ENCODE peak calls at places on chromosomes 7 and 10, in four cellular contexts. B is HepG2, E is A549, T is HL-60. S is an unnamed sample.

GRCh38 chr10:1120761-1121160 is 64.6 kb downstream of the WDR37 start:
- DNase-seq in B (no peak), E (no peak), T (no peak), S (no peak)

GRCh38 chr7:25722856-25723255 is 429.1 kb upstream of the NFE2L3 start:
- DNase-seq in B (no peak), E (no peak), T (no peak), S (no peak)

GRCh38 chr10:18658301-18658991 is 785 bp upstream of the ARL5B start:
- DNase-seq in B (peak; percentile 57), E (no peak), T (no peak), S (no peak)

GRCh38 chr7:157440346-157441022 is 103.7 kb downstream of the DNAJB6 start:
- DNase-seq in B (no peak), E (no peak), T (no peak), S (no peak)

GRCh38 chr7:133489906-133490305 is 237.0 kb downstream of the EXOC4 start:
- DNase-seq in B (no peak), E (no peak), T (no peak), S (peak; percentile 24)

GRCh38 chr7:136878878-136879277 is 10.4 kb downstream of the CHRM2 start:
- DNase-seq in B (no peak), E (no peak), T (no peak), S (peak; percentile 51)

GRCh38 chr7:79272066-79272669 is 181.3 kb downstream of the MAGI2 start:
- DNase-seq in B (peak; percentile 30), E (peak; percentile 18), T (no peak), S (peak; percentile 62)

GRCh38 chr10:119320981-119321380 is 113.6 kb downstream of the GRK5 start:
- DNase-seq in B (no peak), E (no peak), T (no peak), S (no peak)

GRCh38 chr7:27793780-27794179 is 53.8 kb downstream of the TAX1BP1 start:
- DNase-seq in B (no peak), E (no peak), T (no peak), S (no peak)

GRCh38 chr7:70241776-70242175 is 643.5 kb downstream of the AUTS2 start:
- DNase-seq in B (no peak), E (no peak), T (no peak), S (peak; percentile 8)

GRCh38 chr10:104441601-104442000 is 88.0 kb downstream of the CFAP58 start:
- DNase-seq in B (no peak), E (no peak), T (no peak), S (no peak)

GRCh38 chr10:17512341-17513001 is 58.1 kb upstream of the ST8SIA6 start:
- DNase-seq in B (no peak), E (peak; percentile 25), T (no peak), S (no peak)

DNA sequence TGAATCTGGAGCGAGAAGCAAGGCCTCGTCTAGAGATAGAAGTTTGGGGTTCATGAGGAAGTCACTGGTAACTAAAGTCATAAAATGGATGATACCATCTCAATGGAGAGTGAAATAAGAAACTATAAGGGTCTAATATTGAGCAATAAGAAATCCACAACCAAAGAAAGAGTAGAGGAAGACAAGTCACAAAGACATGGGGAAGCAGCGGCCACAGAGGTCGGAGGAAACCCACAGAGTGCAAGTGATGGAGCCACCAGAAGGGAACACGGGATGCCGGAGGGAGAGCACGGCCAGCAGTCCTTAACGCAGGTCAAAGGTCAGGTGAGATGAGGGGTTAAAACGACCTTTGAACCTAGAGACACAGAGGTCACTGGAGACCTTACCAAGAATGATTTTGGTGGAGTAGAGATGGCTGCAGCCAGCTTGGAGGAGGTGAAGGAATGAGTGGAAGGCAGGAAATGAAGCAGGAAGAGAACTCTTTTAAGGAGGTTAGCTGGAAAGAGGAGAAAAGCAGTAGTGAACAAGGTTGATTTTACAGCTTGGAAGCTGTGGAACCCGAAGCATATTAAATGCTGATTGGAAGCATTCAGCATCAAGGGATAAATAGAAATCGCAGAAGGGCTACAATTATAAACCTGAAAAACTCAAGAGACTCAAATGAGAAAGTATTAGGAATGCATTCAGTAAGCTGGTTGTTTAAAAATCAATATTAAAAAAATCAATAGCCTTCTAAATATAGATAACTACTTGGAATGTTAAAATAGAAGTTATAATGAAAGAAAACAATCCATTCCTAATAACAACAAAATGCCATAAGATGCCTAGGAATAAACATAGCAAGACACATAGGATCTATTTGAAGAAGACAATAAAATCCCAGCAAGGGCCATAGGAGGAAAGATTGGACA is 93.7 kb downstream of the SVOPL start:
- DNase-seq in B (no peak), E (no peak), T (peak; percentile 61), S (no peak)
- TF ChIP-seq REST in B (no peak), E (no peak), T (no peak), S (no peak)

GRCh38 chr7:101536668-101537067 is 92.4 kb downstream of the MYL10 start:
- DNase-seq in B (no peak), E (no peak), T (no peak), S (no peak)

GRCh38 chr7:101534015-101534803 is 94.9 kb downstream of the MYL10 start:
- DNase-seq in B (no peak), E (no peak), T (no peak), S (no peak)

GRCh38 chr7:101534873-101535272 is 94.2 kb downstream of the MYL10 start:
- DNase-seq in B (no peak), E (no peak), T (no peak), S (no peak)

GRCh38 chr7:101536232-101536631 is 92.9 kb downstream of the MYL10 start:
- DNase-seq in B (peak; percentile 74), E (no peak), T (no peak), S (no peak)

GRCh38 chr7:101535333-101535732 is 93.8 kb downstream of the MYL10 start:
- DNase-seq in B (no peak), E (no peak), T (no peak), S (no peak)
- TF ChIP-seq REST in B (no peak), E (no peak), T (no peak), S (no peak)

DNA sequence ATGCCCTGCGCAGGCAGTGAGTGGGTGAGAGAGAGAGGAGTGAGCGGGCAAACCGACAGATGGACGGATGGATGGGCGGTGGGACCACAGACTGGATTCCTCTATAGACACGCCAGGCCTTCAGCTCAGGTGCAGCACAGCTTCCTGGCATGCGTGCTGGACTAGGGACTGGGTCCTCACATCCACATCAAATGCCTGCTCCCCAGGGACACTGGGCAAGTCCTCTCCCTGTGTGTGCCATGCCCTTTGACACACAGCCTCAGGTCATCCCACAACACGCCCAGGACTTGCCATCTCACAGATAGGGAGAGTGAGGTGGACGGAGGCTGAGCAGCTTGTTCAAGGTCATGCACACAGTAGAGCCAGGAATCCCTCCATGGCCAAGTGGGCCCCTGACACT is 154.7 kb upstream of the CHST15 start:
- DNase-seq in B (no peak), E (no peak), T (no peak), S (no peak)
- TF ChIP-seq REST in B (no peak), E (no peak), T (no peak), S (no peak)

GRCh38 chr10:94150541-94151184 is 156.9 kb downstream of the PLCE1 start:
- DNase-seq in B (no peak), E (no peak), T (no peak), S (no peak)
- TF ChIP-seq REST in B (no peak), E (no peak), T (no peak), S (no peak)

GRCh38 chr10:26217396-26218105 is 977 bp downstream of the GAD2 start:
- DNase-seq in B (no peak), E (no peak), T (no peak), S (peak; percentile 71)
- TF ChIP-seq REST in B (no peak), E (no peak), T (no peak), S (no peak)

DNA sequence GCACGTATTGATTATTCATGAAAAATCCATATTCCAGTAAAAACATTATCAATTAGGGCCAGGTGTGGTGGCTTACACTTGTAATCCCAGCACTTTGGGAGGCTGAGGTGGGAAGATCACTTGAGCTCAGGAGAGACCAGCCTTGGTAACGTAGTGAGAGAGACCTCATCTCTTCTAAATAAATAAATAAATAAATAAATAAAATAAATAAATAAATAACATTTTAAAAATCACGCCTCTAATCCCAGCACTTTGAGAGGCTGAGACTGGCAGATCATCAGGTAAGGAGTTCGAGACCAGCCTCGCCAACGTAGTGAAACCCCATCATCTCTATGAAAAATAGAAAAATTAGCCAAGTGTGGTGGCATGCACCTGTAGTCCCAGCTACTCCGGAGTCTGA is 32.1 kb downstream of the NRBF2 start:
- DNase-seq in B (no peak), E (no peak), T (no peak), S (no peak)
- TF ChIP-seq REST in B (no peak), E (no peak), T (no peak), S (no peak)

DNA sequence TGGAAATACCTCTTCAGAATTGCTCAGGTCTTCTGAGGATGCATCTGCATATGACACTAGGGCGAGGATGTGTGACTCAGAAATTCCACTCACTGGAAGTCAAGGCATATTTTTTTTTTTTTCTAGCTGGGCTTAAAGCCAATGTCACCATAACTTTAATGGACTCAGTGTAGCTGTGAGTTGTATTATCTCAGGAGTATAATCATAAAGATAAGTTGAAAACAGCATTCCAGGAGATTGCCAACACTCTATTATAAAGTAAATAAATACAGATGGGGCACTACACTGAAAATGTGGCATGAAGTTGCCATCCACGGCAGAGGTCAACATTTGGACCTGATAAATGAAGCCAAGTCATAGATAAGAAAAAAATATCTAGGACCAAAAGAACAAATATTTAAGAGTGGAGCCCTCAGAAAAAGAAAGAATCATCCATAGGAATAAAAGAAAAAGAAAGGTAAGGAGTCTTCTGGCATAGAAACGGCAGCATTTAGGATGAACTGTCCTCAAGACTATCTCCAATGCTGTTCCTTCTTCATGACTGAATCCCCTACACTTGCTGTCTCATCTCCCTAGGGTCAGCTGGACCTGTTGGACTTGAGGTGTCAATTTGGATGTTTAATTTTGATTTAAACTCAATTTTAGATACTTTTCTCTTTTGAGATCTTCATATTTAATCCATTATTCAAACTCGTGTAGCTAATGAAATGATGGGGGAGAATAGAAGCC is 72.9 kb upstream of the CAV2 start:
- DNase-seq in B (no peak), E (peak; percentile 57), T (no peak), S (no peak)
- TF ChIP-seq REST in B (no peak), E (no peak), T (no peak), S (no peak)